ENCODE peak calls at places on chromosomes 12 and 14, in eight cellular contexts. Y is breast epithelium, A is fibroblast of villous mesenchyme, F is uterus, G is adrenal gland, M is AG09309, H is MM.1S, B is neural progenitor cell. R is an unnamed sample.

GRCh38 chr14:92496458-92496857 is 17.1 kb upstream of the RIN3 start:
- DNase-seq in Y (no peak), A (no peak), F (no peak), G (no peak), M (no peak), H (no peak), B (no peak), R (no peak)

GRCh38 chr14:74324945-74325361 is 22.2 kb upstream of the ABCD4 start:
- DNase-seq in Y (no peak), A (peak; percentile 43), F (no peak), G (no peak), M (no peak), H (peak; percentile 25), B (peak; percentile 74), R (peak; percentile 23)

GRCh38 chr12:17928708-17929366 is 161.2 kb downstream of the RERGL start:
- DNase-seq in Y (no peak), A (no peak), F (no peak), G (no peak), M (peak; percentile 28), H (no peak), B (peak; percentile 2), R (no peak)

GRCh38 chr14:73785834-73786631 is 65.6 kb upstream of the PTGR2 start:
- DNase-seq in Y (peak; percentile 70), A (peak; percentile 99), F (peak; percentile 89), G (peak; percentile 89), M (peak; percentile 82), H (no peak), B (peak; percentile 69), R (peak; percentile 85)

GRCh38 chr14:35897616-35898111 is 71.5 kb downstream of the BRMS1L start:
- DNase-seq in Y (no peak), A (no peak), F (no peak), G (no peak), M (no peak), H (no peak), B (peak; percentile 81), R (no peak)

GRCh38 chr12:115323223-115323905 is 639.4 kb upstream of the TBX3 start:
- DNase-seq in Y (no peak), A (peak; percentile 44), F (no peak), G (no peak), M (no peak), H (no peak), B (no peak), R (no peak)

GRCh38 chr12:84607170-84607569 is 305.4 kb downstream of the SLC6A15 start:
- DNase-seq in Y (no peak), A (no peak), F (no peak), G (no peak), M (no peak), H (no peak), B (no peak), R (no peak)

GRCh38 chr12:53751336-53752191 is at the start of gene CISTR:
- DNase-seq in Y (no peak), A (no peak), F (no peak), G (no peak), M (no peak), H (peak; percentile 23), B (peak; percentile 88), R (peak; percentile 54)

GRCh38 chr14:52790756-52791203 is 627 bp downstream of the GNPNAT1 start:
- DNase-seq in Y (no peak), A (no peak), F (no peak), G (no peak), M (no peak), H (no peak), B (no peak), R (no peak)

GRCh38 chr12:51008329-51008728 is 17.9 kb downstream of the SLC11A2 start:
- DNase-seq in Y (no peak), A (no peak), F (no peak), G (no peak), M (no peak), H (no peak), B (no peak), R (no peak)

DNA sequence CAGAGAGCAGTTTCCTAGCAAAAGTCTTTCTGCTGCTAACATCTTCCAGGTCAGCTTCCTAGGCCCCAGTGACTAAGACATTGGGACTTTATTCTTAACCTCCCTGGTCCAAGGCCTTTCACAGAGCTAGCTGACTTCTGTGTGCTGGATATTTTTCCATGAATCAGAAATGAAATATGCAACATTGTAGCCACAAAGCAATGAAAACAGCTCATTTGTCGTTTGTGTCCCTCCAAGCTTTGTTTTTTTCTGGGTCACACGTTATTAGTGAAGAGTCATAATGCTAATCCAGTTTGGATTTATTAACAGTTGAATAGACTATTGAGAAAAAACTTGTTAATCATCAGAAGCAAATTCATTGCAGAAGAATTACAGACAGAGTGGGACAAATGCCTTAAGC is 82.4 kb downstream of the ARF6 start:
- DNase-seq in Y (no peak), A (peak; percentile 89), F (no peak), G (peak; percentile 73), M (peak; percentile 70), H (no peak), B (no peak), R (no peak)
- H3K4me3 ChIP-seq in Y (no peak overlapping the region), A (no peak overlapping the region), F (no peak overlapping the region), G (no peak overlapping the region), M (no peak overlapping the region), H (no peak overlapping the region), B (no peak overlapping the region), R (no peak overlapping the region)

GRCh38 chr12:75289678-75290200 is 40.4 kb downstream of the CAPS2 start:
- DNase-seq in Y (no peak), A (peak; percentile 14), F (no peak), G (no peak), M (no peak), H (peak; percentile 30), B (no peak), R (no peak)
- TF ChIP-seq CTCF in Y (no peak), A (peak; percentile 36), F (peak; percentile 40), G (peak; percentile 21), M (peak; percentile 29), H (peak; percentile 53), B (no peak), R (no peak)

GRCh38 chr12:25883026-25883928 is 75.2 kb upstream of the RASSF8 start:
- DNase-seq in Y (no peak), A (no peak), F (no peak), G (no peak), M (no peak), H (no peak), B (no peak), R (no peak)
- H3K4me3 ChIP-seq in Y (no peak overlapping the region), A (peak overlapping the region; percentile 5), F (no peak overlapping the region), G (no peak overlapping the region), M (no peak overlapping the region), H (no peak overlapping the region), B (no peak overlapping the region), R (no peak overlapping the region)

GRCh38 chr12:76558684-76559276 is 791 bp downstream of the OSBPL8 start:
- DNase-seq in Y (peak; percentile 53), A (peak; percentile 38), F (peak; percentile 43), G (peak; percentile 54), M (no peak), H (peak; percentile 77), B (peak; percentile 64), R (peak; percentile 71)

GRCh38 chr12:76562158-76562557 is 2.6 kb upstream of the OSBPL8 start:
- DNase-seq in Y (no peak), A (no peak), F (no peak), G (no peak), M (no peak), H (no peak), B (peak; percentile 15), R (no peak)

GRCh38 chr12:76556373-76556772 is 3.2 kb downstream of the OSBPL8 start:
- DNase-seq in Y (no peak), A (no peak), F (no peak), G (no peak), M (no peak), H (no peak), B (no peak), R (no peak)

GRCh38 chr12:76560083-76560491 is 516 bp upstream of the OSBPL8 start:
- DNase-seq in Y (no peak), A (no peak), F (no peak), G (no peak), M (no peak), H (no peak), B (no peak), R (no peak)

DNA sequence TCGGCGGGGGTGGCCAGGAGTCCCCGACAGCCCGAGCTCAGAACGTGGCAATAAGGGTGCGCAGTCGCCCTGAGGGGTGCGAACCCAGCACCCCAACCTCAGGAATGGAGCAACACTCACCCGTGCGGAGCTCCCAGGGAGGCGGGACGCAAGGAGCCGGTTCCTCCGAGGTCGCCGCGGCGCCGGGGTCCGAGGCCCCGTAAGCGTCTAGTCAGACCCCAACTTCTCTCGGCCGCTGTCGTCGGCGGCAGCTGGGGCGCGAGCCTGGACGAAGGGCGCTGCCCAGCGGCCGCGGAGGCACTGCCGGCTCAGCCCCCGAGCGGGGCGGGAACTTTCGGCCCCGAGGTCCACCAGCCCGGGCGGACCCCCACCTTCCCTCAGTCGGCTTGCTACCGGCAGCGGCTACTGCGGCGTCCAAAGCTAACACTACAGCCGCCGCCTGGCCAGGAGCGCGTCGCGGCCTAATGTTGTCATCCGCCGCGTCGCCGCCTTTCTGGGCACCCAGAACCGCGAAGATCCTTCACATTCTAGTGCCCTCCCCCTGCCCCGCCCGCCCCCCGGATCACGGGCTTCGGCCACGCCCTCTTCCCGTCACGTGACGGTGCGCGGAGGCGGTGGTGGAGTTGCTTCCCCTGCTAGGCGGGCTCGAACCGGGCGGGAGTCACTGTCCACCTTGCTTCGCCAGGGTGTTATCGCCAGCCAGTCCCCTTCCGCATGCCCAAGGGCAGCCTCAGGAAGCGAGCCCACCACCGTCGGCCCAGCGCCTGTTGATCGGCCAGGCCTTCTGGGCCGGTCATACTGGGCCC is at the start of gene OSBPL8:
- DNase-seq in Y (peak; percentile 94), A (peak; percentile 91), F (peak; percentile 94), G (peak; percentile 96), M (peak; percentile 47), H (peak; percentile 93), B (peak; percentile 97), R (peak; percentile 96)
- TF ChIP-seq CTCF in Y (no peak), A (peak; percentile 31), F (peak; percentile 22), G (peak; percentile 17), M (no peak), H (peak; percentile 7), B (peak; percentile 23), R (peak; percentile 10)

DNA sequence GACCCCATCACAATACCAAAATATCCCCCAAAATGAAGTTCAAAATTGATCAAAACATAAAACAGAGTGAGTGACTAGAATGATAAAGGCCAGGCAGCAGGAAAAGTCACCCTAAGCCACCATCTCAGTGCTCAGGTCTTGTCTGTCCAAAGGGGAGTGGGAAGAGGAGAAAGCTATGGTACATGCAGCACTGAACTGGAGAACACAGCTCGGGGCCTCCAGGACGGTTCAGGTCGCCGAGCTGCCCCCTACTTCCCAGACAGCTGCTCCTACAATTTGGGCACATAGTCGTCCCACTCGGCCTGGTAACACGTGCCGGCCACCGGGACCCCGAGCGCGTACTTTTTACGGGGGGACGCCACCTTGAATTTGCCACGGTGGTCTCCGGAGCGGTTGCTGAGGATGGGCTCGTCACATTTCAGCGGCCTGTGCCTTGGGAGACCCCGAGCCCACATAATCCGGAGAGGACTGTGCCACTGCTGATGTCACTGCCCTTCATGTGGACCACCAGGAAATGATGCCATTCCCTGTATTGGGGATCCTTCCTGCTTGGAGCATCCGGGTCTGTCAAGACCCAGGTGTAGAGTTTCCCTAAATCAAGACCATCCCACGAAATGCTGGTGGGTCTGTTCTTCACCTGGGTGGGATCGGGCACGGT is 31.6 kb downstream of the AK7 start:
- DNase-seq in Y (no peak), A (no peak), F (no peak), G (no peak), M (no peak), H (no peak), B (no peak), R (no peak)
- H3K4me3 ChIP-seq in Y (peak overlapping the region; percentile 64), A (peak overlapping the region; percentile 36), F (no peak overlapping the region), G (no peak overlapping the region), M (peak overlapping the region; percentile 28), H (peak overlapping the region; percentile 58), B (no peak overlapping the region), R (peak overlapping the region; percentile 57)

GRCh38 chr12:117819160-117819559 is 149.6 kb downstream of the KSR2 start:
- DNase-seq in Y (no peak), A (no peak), F (no peak), G (no peak), M (no peak), H (no peak), B (peak; percentile 14), R (no peak)
- TF ChIP-seq CTCF in Y (no peak), A (no peak), F (no peak), G (no peak), M (no peak), H (no peak), B (no peak), R (no peak)

R was measured in GM12865.